ENCODE peak calls at places on chromosomes 1 and 21, in nine cellular contexts. N is stimulated activated CD4-positive, alpha-beta T cell treated with anti-CD3 and anti-CD28 coated beads, TNF-alpha, amount 100 ng/mL, for 24 hours; I is T-helper 1 cell; L is glutamatergic neuron; X is GM12891; H is fibroblast of lung; G is GM10248; C is Peyer's patch; J is upper lobe of left lung. A is an unnamed sample.

GRCh38 chr1:165355221-165355976 is 1.1 kb downstream of the LMX1A start:
- DNase-seq in N (no peak), I (no peak), L (no peak), X (no peak), H (no peak), G (no peak), C (no peak), J (peak; percentile 57), A (no peak)

GRCh38 chr1:204171751-204172178 is 5.6 kb upstream of the REN start:
- DNase-seq in N (no peak), I (no peak), L (no peak), X (no peak), H (peak; percentile 79), G (no peak), C (no peak), J (no peak), A (peak; percentile 83)

GRCh38 chr1:77126309-77126708 is 92.9 kb downstream of the PIGK start:
- DNase-seq in N (no peak), I (no peak), L (no peak), X (no peak), H (peak; percentile 67), G (peak; percentile 37), C (no peak), J (no peak), A (peak; percentile 86)

GRCh38 chr21:38631171-38631570 is 132.9 kb upstream of the ERG start:
- DNase-seq in N (no peak), I (no peak), L (no peak), X (no peak), H (peak; percentile 93), G (no peak), C (no peak), J (no peak), A (peak; percentile 92)

GRCh38 chr1:56986397-56986796 is 20.6 kb upstream of the C8B start:
- DNase-seq in N (no peak), I (no peak), L (no peak), X (no peak), H (no peak), G (no peak), C (no peak), J (no peak), A (no peak)

GRCh38 chr1:67524143-67525052 is 94.2 kb upstream of the SERBP1 start:
- DNase-seq in N (no peak), I (no peak), L (no peak), X (no peak), H (peak; percentile 13), G (no peak), C (no peak), J (no peak), A (peak; percentile 73)

GRCh38 chr1:94617139-94617805 is 75.7 kb upstream of the F3 start:
- DNase-seq in N (no peak), I (no peak), L (no peak), X (no peak), H (peak; percentile 83), G (no peak), C (no peak), J (no peak), A (peak; percentile 60)

GRCh38 chr1:161531986-161532875 is 7.9 kb downstream of the HSPA6 start:
- DNase-seq in N (no peak), I (no peak), L (no peak), X (no peak), H (no peak), G (no peak), C (no peak), J (peak; percentile 22), A (no peak)

GRCh38 chr1:12219800-12220199 is 10.0 kb upstream of the VPS13D start:
- DNase-seq in N (no peak), I (no peak), L (no peak), X (no peak), H (no peak), G (no peak), C (no peak), J (no peak), A (no peak)

GRCh38 chr1:226002667-226003501 is 3.7 kb upstream of the SDE2 start:
- DNase-seq in N (peak; percentile 35), I (no peak), L (peak; percentile 90), X (no peak), H (peak; percentile 23), G (no peak), C (peak; percentile 60), J (no peak), A (peak; percentile 90)

GRCh38 chr1:12593621-12594066 is 24.4 kb downstream of the DHRS3 start:
- DNase-seq in N (no peak), I (no peak), L (no peak), X (no peak), H (no peak), G (no peak), C (no peak), J (no peak), A (peak; percentile 90)

GRCh38 chr1:37602750-37603694 is 7.3 kb upstream of the GNL2 start:
- DNase-seq in N (peak; percentile 6), I (no peak), L (peak; percentile 61), X (peak; percentile 52), H (no peak), G (peak; percentile 72), C (peak; percentile 52), J (no peak), A (peak; percentile 74)

GRCh38 chr1:172745014-172745413 is 86.1 kb downstream of the FASLG start:
- DNase-seq in N (no peak), I (no peak), L (no peak), X (no peak), H (peak; percentile 82), G (peak; percentile 49), C (peak; percentile 74), J (no peak), A (peak; percentile 84)

GRCh38 chr1:115189814-115190541 is 100.7 kb upstream of the TSPAN2 start:
- DNase-seq in N (no peak), I (no peak), L (no peak), X (no peak), H (peak; percentile 98), G (no peak), C (no peak), J (no peak), A (peak; percentile 91)

GRCh38 chr1:42734201-42735035 is 5.6 kb downstream of the CLDN19 start:
- DNase-seq in N (no peak), I (no peak), L (no peak), X (no peak), H (no peak), G (no peak), C (no peak), J (no peak), A (no peak)

GRCh38 chr1:89884718-89885596 is 64.1 kb downstream of the LRRC8D start:
- DNase-seq in N (no peak), I (no peak), L (no peak), X (no peak), H (peak; percentile 58), G (no peak), C (no peak), J (no peak), A (peak; percentile 47)

GRCh38 chr1:211183924-211184323 is 50.0 kb upstream of the KCNH1 start:
- DNase-seq in N (no peak), I (no peak), L (no peak), X (no peak), H (no peak), G (no peak), C (no peak), J (no peak), A (no peak)

GRCh38 chr1:22784737-22785136 is 74.1 kb downstream of the EPHB2 start:
- DNase-seq in N (no peak), I (no peak), L (no peak), X (no peak), H (no peak), G (no peak), C (no peak), J (peak; percentile 78), A (no peak)